ENCODE peak calls at places on chromosomes 5 and 9, in seven cellular contexts. F is H1, M is neuronal stem cell, J is mesendoderm, G is IMR-90, H is H9, T is mesenchymal stem cell. U is an unnamed sample.

GRCh38 chr5:55600536-55601208 is 65.9 kb upstream of the PLPP1 start:
- DNase-seq in M (no peak), J (peak; percentile 53), G (peak; percentile 60), H (no peak), T (peak; percentile 76), F (peak; percentile 41), U (peak; percentile 87)

GRCh38 chr5:23433534-23434306 is 73.7 kb upstream of the PRDM9 start:
- DNase-seq in F (no peak), J (no peak), G (no peak), T (no peak), H (no peak), M (no peak), U (no peak)

GRCh38 chr9:91036826-91037510 is 235.3 kb downstream of the SYK start:
- DNase-seq in G (peak; percentile 92), J (peak; percentile 94), T (peak; percentile 95), M (peak; percentile 18), F (peak; percentile 80), H (peak; percentile 78), U (peak; percentile 79)

GRCh38 chr5:155027993-155028629 is 14.6 kb downstream of the KIF4B start:
- DNase-seq in G (no peak), T (no peak), J (peak; percentile 70), F (no peak), H (no peak), M (no peak), U (no peak)

GRCh38 chr5:39256472-39256871 is 37.1 kb upstream of the FYB1 start:
- DNase-seq in H (no peak), M (no peak), F (no peak), J (no peak), G (peak; percentile 89), T (peak; percentile 62), U (peak; percentile 7)

GRCh38 chr9:715310-715709 is 126.2 kb upstream of the DMRT1 start:
- DNase-seq in J (no peak), T (no peak), M (no peak), H (no peak), F (no peak), G (no peak), U (no peak)

GRCh38 chr9:124480621-124480981 is 26.6 kb downstream of the NR5A1 start:
- DNase-seq in H (peak; percentile 86), G (peak; percentile 4), T (peak; percentile 26), M (no peak), F (peak; percentile 80), J (peak; percentile 85), U (peak; percentile 32)

GRCh38 chr5:170570492-170570891 is 66.7 kb downstream of the KCNIP1 start:
- DNase-seq in H (no peak), T (no peak), F (no peak), J (no peak), M (no peak), G (no peak), U (no peak)

GRCh38 chr9:105890046-105890822 is 195.9 kb downstream of the TMEM38B start:
- DNase-seq in H (no peak), F (no peak), G (no peak), J (peak; percentile 64), T (no peak), M (no peak), U (no peak)

GRCh38 chr9:94120854-94121376 is 36.7 kb downstream of the PTPDC1 start:
- DNase-seq in J (no peak), H (no peak), T (no peak), F (no peak), M (no peak), G (no peak), U (no peak)

GRCh38 chr5:98365126-98365525 is 408.3 kb upstream of the RGMB start:
- DNase-seq in T (no peak), J (no peak), M (no peak), G (no peak), F (no peak), H (no peak), U (no peak)

GRCh38 chr5:150404121-150404990 is 8.4 kb downstream of the CD74 start:
- DNase-seq in H (no peak), F (no peak), G (no peak), T (no peak), M (no peak), J (no peak), U (no peak)
- H3K4ac ChIP-seq in H (no peak overlapping the region), F (no peak overlapping the region), G (no peak overlapping the region), T (no peak overlapping the region), M (no peak overlapping the region), J (no peak overlapping the region), U (no peak overlapping the region)

DNA sequence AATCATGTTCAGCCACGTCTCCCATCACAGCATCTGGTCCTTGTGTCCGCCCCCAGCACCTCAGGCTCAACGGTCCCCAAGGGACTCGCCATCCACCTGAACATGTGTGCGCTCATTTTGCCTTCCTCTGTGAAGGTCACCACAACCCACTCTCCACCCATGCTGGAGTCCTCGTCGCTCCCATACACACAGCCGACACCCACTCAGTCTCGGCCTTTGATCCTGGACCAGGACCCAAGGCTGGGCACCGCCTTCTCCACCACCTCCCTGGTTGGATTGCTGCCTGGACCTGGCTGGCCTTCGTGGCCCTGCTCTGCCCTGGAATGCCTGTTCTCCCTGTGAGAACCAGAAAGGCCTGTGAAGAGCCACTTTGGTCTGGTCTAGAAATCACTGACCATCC is 60.3 kb downstream of the UBE2QL1 start:
- DNase-seq in G (no peak), H (no peak), T (no peak), M (no peak), F (no peak), J (no peak), U (no peak)
- H3K4ac ChIP-seq in G (no peak overlapping the region), H (no peak overlapping the region), T (no peak overlapping the region), M (no peak overlapping the region), F (no peak overlapping the region), J (no peak overlapping the region), U (no peak overlapping the region)

DNA sequence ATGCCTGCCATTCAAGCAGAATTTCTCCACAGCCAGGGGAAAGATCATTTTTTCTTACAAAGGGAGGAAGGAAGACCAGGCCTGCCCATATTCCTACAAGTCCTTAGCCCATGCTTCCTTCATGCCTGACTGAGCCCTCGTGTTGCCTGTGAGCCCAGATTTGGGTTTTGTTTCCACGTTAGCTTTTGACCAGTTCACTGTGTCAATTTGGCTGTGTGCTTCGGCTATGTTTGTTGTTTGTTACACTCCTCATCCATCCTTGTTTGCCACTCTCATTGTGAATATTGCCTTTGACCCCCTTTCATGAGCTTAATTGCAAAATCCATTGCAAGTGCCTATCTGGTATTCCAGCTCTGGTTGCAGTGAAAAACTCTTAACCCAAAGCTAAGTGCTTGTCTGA is 84.7 kb upstream of the RIOK2 start:
- DNase-seq in M (no peak), T (no peak), J (no peak), H (no peak), G (no peak), F (no peak), U (no peak)
- H3K4ac ChIP-seq in M (no peak overlapping the region), T (no peak overlapping the region), J (no peak overlapping the region), H (no peak overlapping the region), G (no peak overlapping the region), F (no peak overlapping the region), U (no peak overlapping the region)

DNA sequence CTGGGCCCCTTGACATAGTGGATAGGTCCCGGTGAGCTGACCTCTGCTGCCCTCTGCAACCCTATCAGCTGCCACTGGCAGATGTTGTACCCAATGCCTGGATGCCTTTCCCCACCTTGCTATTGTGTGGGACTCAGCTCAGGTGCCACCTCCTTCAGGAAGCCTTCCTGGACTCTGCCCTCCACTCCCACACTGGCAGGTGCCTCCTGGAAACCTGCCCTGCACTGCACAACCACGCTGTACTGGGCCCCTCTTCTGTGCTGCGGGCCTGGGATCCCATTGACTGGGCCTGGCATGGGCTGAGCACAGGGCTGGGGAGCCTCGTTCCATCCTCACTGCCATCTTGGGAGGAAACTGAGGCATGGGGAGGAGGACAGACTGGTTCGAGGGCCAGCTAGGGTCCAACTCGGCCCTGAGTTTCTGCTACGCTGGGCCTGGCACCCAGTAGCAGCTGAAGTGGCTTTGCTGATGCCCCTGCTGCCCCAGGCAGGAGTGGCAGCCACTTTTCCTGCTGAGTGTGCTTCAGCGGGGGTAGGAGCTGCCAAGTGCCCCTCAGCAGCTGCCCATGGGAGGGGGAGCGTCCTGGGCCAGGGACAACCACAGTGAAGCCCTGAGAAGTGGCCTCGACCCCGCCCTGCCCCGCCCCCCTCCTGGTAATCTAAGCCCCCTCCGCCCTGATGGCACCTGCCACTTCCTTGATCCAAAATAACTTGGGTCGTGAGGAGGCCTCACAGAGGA is 1.3 kb downstream of the AK1 start:
- DNase-seq in T (no peak), J (no peak), H (no peak), G (no peak), F (no peak), M (no peak), U (no peak)
- H3K4ac ChIP-seq in T (peak overlapping the region; percentile 94), J (no peak overlapping the region), H (no peak overlapping the region), G (peak overlapping the region; percentile 69), F (peak overlapping the region; percentile 78), M (peak overlapping the region; percentile 37), U (no peak overlapping the region)

GRCh38 chr5:52119768-52120167 is 667.9 kb upstream of the ITGA1 start:
- DNase-seq in T (no peak), M (no peak), F (no peak), H (no peak), G (no peak), J (peak; percentile 46), U (no peak)
- H3K4ac ChIP-seq in T (no peak overlapping the region), M (no peak overlapping the region), F (no peak overlapping the region), H (no peak overlapping the region), G (no peak overlapping the region), J (no peak overlapping the region), U (no peak overlapping the region)

GRCh38 chr5:175393922-175394321 is 50.1 kb downstream of the DRD1 start:
- DNase-seq in J (no peak), F (no peak), M (no peak), G (no peak), T (no peak), H (no peak), U (no peak)
- H3K4ac ChIP-seq in J (no peak overlapping the region), F (no peak overlapping the region), M (no peak overlapping the region), G (no peak overlapping the region), T (no peak overlapping the region), H (no peak overlapping the region), U (no peak overlapping the region)

GRCh38 chr5:178431777-178432155 is 158.4 kb downstream of the COL23A1 start:
- DNase-seq in T (peak; percentile 2), J (no peak), G (peak; percentile 5), H (no peak), M (no peak), F (no peak), U (no peak)
- H3K4ac ChIP-seq in T (no peak overlapping the region), J (no peak overlapping the region), G (no peak overlapping the region), H (no peak overlapping the region), M (no peak overlapping the region), F (no peak overlapping the region), U (no peak overlapping the region)